ENCODE peak calls at places on chromosomes 16 and 17, in seven cellular contexts. Q is hepatocyte; V is ELR; L is HTR-8/SVneo; E is H7; N is stimulated activated CD4-positive, alpha-beta T cell treated with anti-CD3 and anti-CD28 coated beads, Interleukin-1b, Interleukin-23, amount 100 ng/mL, for 48 hours; K is adrenal gland. U is an unnamed sample.

GRCh38 chr16:88455610-88456355 is 2.7 kb downstream of the ZFPM1 start:
- DNase-seq in Q (peak), V (peak), L (peak), E (peak), N (peak), K (peak), U (peak)

GRCh38 chr17:3770471-3770870 is 30.5 kb downstream of the ITGAE start:
- DNase-seq in Q (no peak), V (no peak), L (no peak), E (peak), N (no peak), K (no peak), U (no peak)

GRCh38 chr17:82475458-82475857 is 16.9 kb downstream of the NARF start:
- DNase-seq in Q (no peak), V (peak), L (no peak), E (no peak), N (no peak), K (no peak), U (peak)

GRCh38 chr16:51306116-51306515 is 155.0 kb upstream of the SALL1 start:
- DNase-seq in Q (peak), V (no peak), L (no peak), E (no peak), N (no peak), K (no peak), U (no peak)

GRCh38 chr16:73216932-73217331 is 169.0 kb upstream of the ZFHX3 start:
- DNase-seq in Q (no peak), V (no peak), L (no peak), E (no peak), N (no peak), K (no peak), U (peak)

GRCh38 chr17:28968269-28968913 is 17.1 kb upstream of the PHF12 start:
- DNase-seq in Q (peak), V (no peak), L (no peak), E (no peak), N (no peak), K (no peak), U (no peak)

GRCh38 chr16:47888142-47888541 is 267.7 kb downstream of the ABCC12 start:
- DNase-seq in Q (peak), V (peak), L (peak), E (no peak), N (no peak), K (no peak), U (peak)

GRCh38 chr16:10362077-10362863 is 23.6 kb upstream of the ATF7IP2 start:
- DNase-seq in Q (peak), V (no peak), L (no peak), E (no peak), N (no peak), K (no peak), U (no peak)

GRCh38 chr16:12801511-12802042 is 2.1 kb downstream of the CPPED1 start:
- DNase-seq in Q (no peak), V (peak), L (no peak), E (no peak), N (no peak), K (no peak), U (peak)

GRCh38 chr17:59617141-59617757 is 2.4 kb upstream of the CLTC start:
- DNase-seq in Q (peak), V (peak), L (no peak), E (no peak), N (no peak), K (no peak), U (no peak)

GRCh38 chr16:59210955-59211541 is 476.9 kb upstream of the GOT2 start:
- DNase-seq in Q (peak), V (peak), L (peak), E (peak), N (no peak), K (peak), U (peak)

GRCh38 chr17:39739020-39739884 is 1.5 kb downstream of the GRB7 start:
- DNase-seq in Q (peak), V (peak), L (no peak), E (peak), N (no peak), K (no peak), U (peak)

GRCh38 chr16:75614247-75614897 is 8.7 kb downstream of the ADAT1 start:
- DNase-seq in Q (no peak), V (peak), L (no peak), E (no peak), N (no peak), K (no peak), U (peak)

GRCh38 chr17:81731271-81731670 is 19.2 kb downstream of the SLC25A10 start:
- DNase-seq in Q (peak), V (peak), L (no peak), E (no peak), N (no peak), K (no peak), U (peak)

GRCh38 chr17:40323317-40323716 is 14.3 kb downstream of the RARA start:
- DNase-seq in Q (no peak), V (no peak), L (no peak), E (peak), N (no peak), K (no peak), U (no peak)

GRCh38 chr16:19883296-19883951 is 1.2 kb downstream of the GPRC5B start:
- DNase-seq in Q (peak), V (peak), L (no peak), E (peak), N (no peak), K (peak), U (no peak)

GRCh38 chr16:62036101-62036806 is at the start of gene CDH8:
- DNase-seq in Q (peak), V (no peak), L (no peak), E (peak), N (no peak), K (no peak), U (peak)

GRCh38 chr17:14374268-14374667 is 73.4 kb downstream of the HS3ST3B1 start:
- DNase-seq in Q (no peak), V (no peak), L (no peak), E (no peak), N (no peak), K (no peak), U (peak)

GRCh38 chr16:73202176-73202729 is 154.3 kb upstream of the ZFHX3 start:
- DNase-seq in Q (peak), V (peak), L (no peak), E (no peak), N (no peak), K (no peak), U (peak)

GRCh38 chr17:47087093-47087492 is 102.0 kb downstream of the CDC27 start:
- DNase-seq in Q (no peak), V (no peak), L (no peak), E (no peak), N (no peak), K (no peak), U (no peak)

GRCh38 chr17:64103751-64104364 is 26.1 kb downstream of the ERN1 start:
- DNase-seq in Q (no peak), V (peak), L (peak), E (no peak), N (no peak), K (no peak), U (peak)

GRCh38 chr17:81740395-81740961 is 28.4 kb downstream of the SLC25A10 start:
- DNase-seq in Q (no peak), V (no peak), L (no peak), E (no peak), N (no peak), K (no peak), U (no peak)

GRCh38 chr16:50520451-50521245 is 27.5 kb upstream of the NKD1 start:
- DNase-seq in Q (no peak), V (no peak), L (no peak), E (no peak), N (no peak), K (no peak), U (no peak)

GRCh38 chr17:1918346-1919021 is 88.7 kb downstream of the RPA1 start:
- DNase-seq in Q (no peak), V (no peak), L (no peak), E (no peak), N (no peak), K (no peak), U (no peak)

GRCh38 chr16:54009464-54010176 is 277.0 kb downstream of the IRX3 start:
- DNase-seq in Q (no peak), V (no peak), L (no peak), E (no peak), N (no peak), K (no peak), U (no peak)

GRCh38 chr16:88740727-88741055 is 34.4 kb downstream of the CTU2 start:
- DNase-seq in Q (no peak), V (no peak), L (no peak), E (no peak), N (no peak), K (no peak), U (no peak)

GRCh38 chr17:49695698-49696232 is 12.0 kb downstream of the SLC35B1 start:
- DNase-seq in Q (no peak), V (no peak), L (no peak), E (no peak), N (no peak), K (no peak), U (no peak)

GRCh38 chr17:47803751-47804150 is 17.8 kb downstream of the OSBPL7 start:
- DNase-seq in Q (no peak), V (no peak), L (no peak), E (peak), N (no peak), K (no peak), U (no peak)

GRCh38 chr16:30145692-30146091 is 22.7 kb upstream of the MAPK3 start:
- DNase-seq in Q (no peak), V (no peak), L (no peak), E (no peak), N (no peak), K (no peak), U (no peak)

GRCh38 chr17:74011963-74012362 is 191.5 kb upstream of the RPL38 start:
- DNase-seq in Q (peak), V (no peak), L (no peak), E (no peak), N (no peak), K (no peak), U (no peak)

GRCh38 chr16:88430524-88431446 is 22.3 kb upstream of the ZFPM1 start:
- DNase-seq in Q (no peak), V (no peak), L (no peak), E (peak), N (peak), K (no peak), U (no peak)